ENCODE peak calls at places on chromosome 20, in five cellular contexts. One of them, this sample, is unnamed.

GRCh38 chr20:1819311-1820136 is 75.7 kb upstream of the SIRPA start:
- DNase-seq in PC-9: no peak
- DNase-seq in CD8-positive, alpha-beta T cell: no peak
- DNase-seq in right lobe of liver: no peak
- DNase-seq in left ventricle myocardium inferior: no peak
- DNase-seq in this sample: no peak

GRCh38 chr20:45842169-45842812 is 8.7 kb downstream of the SNX21 start:
- DNase-seq in PC-9: no peak
- DNase-seq in CD8-positive, alpha-beta T cell: no peak
- DNase-seq in right lobe of liver: no peak
- DNase-seq in left ventricle myocardium inferior: no peak
- DNase-seq in this sample: no peak

GRCh38 chr20:10619427-10619826 is 54.4 kb downstream of the JAG1 start:
- DNase-seq in PC-9: peak
- DNase-seq in CD8-positive, alpha-beta T cell: no peak
- DNase-seq in right lobe of liver: no peak
- DNase-seq in left ventricle myocardium inferior: no peak
- DNase-seq in this sample: peak

GRCh38 chr20:59627298-59627697 is 23.0 kb downstream of the PHACTR3 start:
- DNase-seq in PC-9: no peak
- DNase-seq in CD8-positive, alpha-beta T cell: no peak
- DNase-seq in right lobe of liver: no peak
- DNase-seq in left ventricle myocardium inferior: no peak
- DNase-seq in this sample: no peak

GRCh38 chr20:51176846-51177245 is 153.9 kb upstream of the KCNG1 start:
- DNase-seq in PC-9: no peak
- DNase-seq in CD8-positive, alpha-beta T cell: no peak
- DNase-seq in right lobe of liver: no peak
- DNase-seq in left ventricle myocardium inferior: no peak
- DNase-seq in this sample: no peak

GRCh38 chr20:49167811-49168507 is 20.2 kb downstream of the STAU1 start:
- DNase-seq in PC-9: no peak
- DNase-seq in CD8-positive, alpha-beta T cell: no peak
- DNase-seq in right lobe of liver: no peak
- DNase-seq in left ventricle myocardium inferior: no peak
- DNase-seq in this sample: no peak

GRCh38 chr20:44273231-44274215 is 26.4 kb downstream of the GDAP1L1 start:
- DNase-seq in PC-9: no peak
- DNase-seq in CD8-positive, alpha-beta T cell: no peak
- DNase-seq in right lobe of liver: no peak
- DNase-seq in left ventricle myocardium inferior: no peak
- DNase-seq in this sample: no peak

GRCh38 chr20:32965581-32966373 is 38.5 kb downstream of the SUN5 start:
- DNase-seq in PC-9: no peak
- DNase-seq in CD8-positive, alpha-beta T cell: no peak
- DNase-seq in right lobe of liver: no peak
- DNase-seq in left ventricle myocardium inferior: no peak
- DNase-seq in this sample: no peak

GRCh38 chr20:49573900-49574416 is 6.0 kb upstream of the PTGIS start:
- DNase-seq in PC-9: peak
- DNase-seq in CD8-positive, alpha-beta T cell: no peak
- DNase-seq in right lobe of liver: no peak
- DNase-seq in left ventricle myocardium inferior: no peak
- DNase-seq in this sample: no peak

GRCh38 chr20:32157611-32158010 is 48.1 kb downstream of the TM9SF4 start:
- DNase-seq in PC-9: no peak
- DNase-seq in CD8-positive, alpha-beta T cell: no peak
- DNase-seq in right lobe of liver: no peak
- DNase-seq in left ventricle myocardium inferior: no peak
- DNase-seq in this sample: no peak

GRCh38 chr20:37714973-37715657 is 21.3 kb downstream of the CTNNBL1 start:
- DNase-seq in PC-9: no peak
- DNase-seq in CD8-positive, alpha-beta T cell: no peak
- DNase-seq in right lobe of liver: no peak
- DNase-seq in left ventricle myocardium inferior: no peak
- DNase-seq in this sample: no peak

GRCh38 chr20:63943808-63944077 is 12.5 kb downstream of the UCKL1 start:
- DNase-seq in PC-9: no peak
- DNase-seq in CD8-positive, alpha-beta T cell: no peak
- DNase-seq in right lobe of liver: no peak
- DNase-seq in left ventricle myocardium inferior: no peak
- DNase-seq in this sample: no peak

GRCh38 chr20:18001131-18001921 is 32.5 kb downstream of the MGME1 start:
- DNase-seq in PC-9: peak
- DNase-seq in CD8-positive, alpha-beta T cell: no peak
- DNase-seq in right lobe of liver: peak
- DNase-seq in left ventricle myocardium inferior: peak
- DNase-seq in this sample: no peak
- H3K27ac ChIP-seq in PC-9: peak
- H3K27ac ChIP-seq in CD8-positive, alpha-beta T cell: no peak
- H3K27ac ChIP-seq in right lobe of liver: no peak
- H3K27ac ChIP-seq in left ventricle myocardium inferior: no peak
- H3K27ac ChIP-seq in this sample: no peak

GRCh38 chr20:5670137-5670536 is 80.1 kb upstream of the SHLD1 start:
- DNase-seq in PC-9: no peak
- DNase-seq in CD8-positive, alpha-beta T cell: no peak
- DNase-seq in right lobe of liver: no peak
- DNase-seq in left ventricle myocardium inferior: no peak
- DNase-seq in this sample: no peak

GRCh38 chr20:5677389-5677788 is 72.8 kb upstream of the SHLD1 start:
- DNase-seq in PC-9: no peak
- DNase-seq in CD8-positive, alpha-beta T cell: no peak
- DNase-seq in right lobe of liver: no peak
- DNase-seq in left ventricle myocardium inferior: no peak
- DNase-seq in this sample: no peak

GRCh38 chr20:5670874-5671273 is 79.3 kb upstream of the SHLD1 start:
- DNase-seq in PC-9: no peak
- DNase-seq in CD8-positive, alpha-beta T cell: no peak
- DNase-seq in right lobe of liver: no peak
- DNase-seq in left ventricle myocardium inferior: no peak
- DNase-seq in this sample: no peak

GRCh38 chr20:5675103-5676091 is 74.8 kb upstream of the SHLD1 start:
- DNase-seq in PC-9: peak
- DNase-seq in CD8-positive, alpha-beta T cell: no peak
- DNase-seq in right lobe of liver: no peak
- DNase-seq in left ventricle myocardium inferior: no peak
- DNase-seq in this sample: no peak

GRCh38 chr20:5674176-5674660 is 76.0 kb upstream of the SHLD1 start:
- DNase-seq in PC-9: peak
- DNase-seq in CD8-positive, alpha-beta T cell: no peak
- DNase-seq in right lobe of liver: no peak
- DNase-seq in left ventricle myocardium inferior: no peak
- DNase-seq in this sample: peak
- H3K27ac ChIP-seq in PC-9: peak
- H3K27ac ChIP-seq in CD8-positive, alpha-beta T cell: no peak
- H3K27ac ChIP-seq in right lobe of liver: no peak
- H3K27ac ChIP-seq in left ventricle myocardium inferior: no peak
- H3K27ac ChIP-seq in this sample: no peak

GRCh38 chr20:8587810-8588209 is 455.7 kb downstream of the PLCB1 start:
- DNase-seq in PC-9: no peak
- DNase-seq in CD8-positive, alpha-beta T cell: no peak
- DNase-seq in right lobe of liver: no peak
- DNase-seq in left ventricle myocardium inferior: no peak
- DNase-seq in this sample: no peak
- H3K27ac ChIP-seq in PC-9: no peak
- H3K27ac ChIP-seq in CD8-positive, alpha-beta T cell: no peak
- H3K27ac ChIP-seq in right lobe of liver: no peak
- H3K27ac ChIP-seq in left ventricle myocardium inferior: no peak
- H3K27ac ChIP-seq in this sample: no peak

DNA sequence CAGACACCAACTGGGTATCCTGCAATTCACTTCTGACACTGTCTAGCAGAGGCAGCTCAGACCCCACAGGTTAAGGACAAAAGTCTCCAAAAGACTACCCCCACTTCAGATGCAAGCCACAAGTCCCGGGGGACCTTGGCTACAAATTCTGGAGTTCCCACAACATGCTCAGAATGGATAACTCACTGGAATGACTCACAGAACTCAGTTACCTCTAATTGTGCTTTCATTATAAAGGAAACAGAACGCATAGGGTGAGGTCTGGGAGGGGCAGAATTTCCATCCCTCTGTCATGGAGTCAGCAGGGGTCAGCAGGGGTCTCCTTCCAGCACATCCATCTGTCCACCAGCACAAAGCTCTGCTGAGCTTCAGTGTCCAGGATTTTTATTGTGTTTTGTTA is 184.2 kb downstream of the CDH4 start:
- DNase-seq in PC-9: no peak
- DNase-seq in CD8-positive, alpha-beta T cell: no peak
- DNase-seq in right lobe of liver: no peak
- DNase-seq in left ventricle myocardium inferior: no peak
- DNase-seq in this sample: no peak
- H3K27ac ChIP-seq in PC-9: no peak
- H3K27ac ChIP-seq in CD8-positive, alpha-beta T cell: no peak
- H3K27ac ChIP-seq in right lobe of liver: no peak
- H3K27ac ChIP-seq in left ventricle myocardium inferior: no peak
- H3K27ac ChIP-seq in this sample: no peak

DNA sequence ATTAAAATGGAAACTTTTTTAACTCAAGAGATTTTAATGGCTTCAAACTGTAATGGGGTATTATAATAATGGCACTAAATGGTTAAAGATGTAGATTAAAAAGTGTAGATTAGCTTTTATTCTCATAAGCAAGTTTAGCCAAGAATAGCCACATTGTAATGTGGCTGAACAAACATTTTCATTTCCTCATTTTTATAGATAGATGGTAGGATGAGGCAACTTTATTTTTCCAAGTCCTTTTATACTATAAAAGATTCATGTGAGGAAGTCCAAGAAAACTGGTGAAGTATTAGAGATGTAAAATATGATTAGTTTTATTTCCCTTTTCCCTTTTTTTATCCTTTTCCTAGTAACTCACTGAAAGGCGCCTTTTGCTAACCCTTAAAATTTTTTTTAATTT is 88.8 kb downstream of the ATRN start:
- DNase-seq in PC-9: no peak
- DNase-seq in CD8-positive, alpha-beta T cell: no peak
- DNase-seq in right lobe of liver: no peak
- DNase-seq in left ventricle myocardium inferior: no peak
- DNase-seq in this sample: no peak
- H3K27ac ChIP-seq in PC-9: no peak
- H3K27ac ChIP-seq in CD8-positive, alpha-beta T cell: no peak
- H3K27ac ChIP-seq in right lobe of liver: no peak
- H3K27ac ChIP-seq in left ventricle myocardium inferior: no peak
- H3K27ac ChIP-seq in this sample: no peak

GRCh38 chr20:54002741-54003140 is 67.7 kb downstream of the BCAS1 start:
- DNase-seq in PC-9: no peak
- DNase-seq in CD8-positive, alpha-beta T cell: no peak
- DNase-seq in right lobe of liver: no peak
- DNase-seq in left ventricle myocardium inferior: no peak
- DNase-seq in this sample: no peak

GRCh38 chr20:54002056-54002575 is 68.3 kb downstream of the BCAS1 start:
- DNase-seq in PC-9: no peak
- DNase-seq in CD8-positive, alpha-beta T cell: no peak
- DNase-seq in right lobe of liver: no peak
- DNase-seq in left ventricle myocardium inferior: no peak
- DNase-seq in this sample: no peak

GRCh38 chr20:54000914-54001313 is 69.5 kb downstream of the BCAS1 start:
- DNase-seq in PC-9: no peak
- DNase-seq in CD8-positive, alpha-beta T cell: no peak
- DNase-seq in right lobe of liver: no peak
- DNase-seq in left ventricle myocardium inferior: no peak
- DNase-seq in this sample: no peak

GRCh38 chr20:54005524-54005923 is 64.9 kb downstream of the BCAS1 start:
- DNase-seq in PC-9: no peak
- DNase-seq in CD8-positive, alpha-beta T cell: no peak
- DNase-seq in right lobe of liver: no peak
- DNase-seq in left ventricle myocardium inferior: no peak
- DNase-seq in this sample: no peak

GRCh38 chr20:54004397-54004940 is 65.9 kb downstream of the BCAS1 start:
- DNase-seq in PC-9: no peak
- DNase-seq in CD8-positive, alpha-beta T cell: no peak
- DNase-seq in right lobe of liver: no peak
- DNase-seq in left ventricle myocardium inferior: no peak
- DNase-seq in this sample: no peak
- H3K27ac ChIP-seq in PC-9: no peak
- H3K27ac ChIP-seq in CD8-positive, alpha-beta T cell: no peak
- H3K27ac ChIP-seq in right lobe of liver: no peak
- H3K27ac ChIP-seq in left ventricle myocardium inferior: no peak
- H3K27ac ChIP-seq in this sample: no peak

DNA sequence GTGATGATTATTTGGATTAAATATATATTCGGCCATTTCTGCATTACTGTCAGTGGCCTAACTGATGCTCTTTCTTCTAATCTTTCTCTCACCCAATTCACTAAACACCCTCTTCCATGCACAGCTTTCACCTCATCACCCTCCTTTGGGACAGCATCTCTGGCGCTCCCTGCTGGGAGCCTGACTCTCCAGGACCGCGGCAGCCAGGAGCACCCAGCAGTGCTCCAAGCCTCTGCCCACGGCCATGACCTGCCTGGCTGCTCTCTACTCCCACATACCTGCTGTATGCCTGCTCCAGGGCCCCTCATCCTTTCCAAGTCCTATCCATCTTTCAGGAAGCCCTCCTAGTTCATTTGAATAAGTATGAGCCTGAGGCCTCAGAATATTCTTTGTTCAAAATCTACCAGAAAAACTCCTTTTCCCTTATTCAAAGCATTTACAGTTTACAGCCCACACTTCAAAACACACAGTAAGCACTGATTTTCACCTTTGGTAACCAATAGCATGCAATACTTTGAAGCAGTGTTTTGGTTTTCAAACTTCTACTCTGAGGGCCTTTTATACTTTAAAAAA is 15.2 kb downstream of the CTCFL start:
- DNase-seq in PC-9: no peak
- DNase-seq in CD8-positive, alpha-beta T cell: no peak
- DNase-seq in right lobe of liver: peak
- DNase-seq in left ventricle myocardium inferior: no peak
- DNase-seq in this sample: peak
- H3K27ac ChIP-seq in PC-9: no peak
- H3K27ac ChIP-seq in CD8-positive, alpha-beta T cell: no peak
- H3K27ac ChIP-seq in right lobe of liver: no peak
- H3K27ac ChIP-seq in left ventricle myocardium inferior: no peak
- H3K27ac ChIP-seq in this sample: no peak

GRCh38 chr20:23047738-23048214 is 1.7 kb downstream of the THBD start:
- DNase-seq in PC-9: no peak
- DNase-seq in CD8-positive, alpha-beta T cell: no peak
- DNase-seq in right lobe of liver: peak
- DNase-seq in left ventricle myocardium inferior: no peak
- DNase-seq in this sample: no peak

GRCh38 chr20:23046431-23046830 is 3.0 kb downstream of the THBD start:
- DNase-seq in PC-9: peak
- DNase-seq in CD8-positive, alpha-beta T cell: no peak
- DNase-seq in right lobe of liver: no peak
- DNase-seq in left ventricle myocardium inferior: no peak
- DNase-seq in this sample: no peak

GRCh38 chr20:23049201-23049932 is at the start of gene THBD:
- DNase-seq in PC-9: peak
- DNase-seq in CD8-positive, alpha-beta T cell: no peak
- DNase-seq in right lobe of liver: peak
- DNase-seq in left ventricle myocardium inferior: peak
- DNase-seq in this sample: no peak

GRCh38 chr20:23048283-23049200 is 930 bp downstream of the THBD start:
- DNase-seq in PC-9: no peak
- DNase-seq in CD8-positive, alpha-beta T cell: no peak
- DNase-seq in right lobe of liver: peak
- DNase-seq in left ventricle myocardium inferior: peak
- DNase-seq in this sample: no peak

GRCh38 chr20:23047001-23047737 is 2.3 kb downstream of the THBD start:
- DNase-seq in PC-9: peak
- DNase-seq in CD8-positive, alpha-beta T cell: no peak
- DNase-seq in right lobe of liver: no peak
- DNase-seq in left ventricle myocardium inferior: no peak
- DNase-seq in this sample: no peak
- H3K27ac ChIP-seq in PC-9: peak
- H3K27ac ChIP-seq in CD8-positive, alpha-beta T cell: no peak
- H3K27ac ChIP-seq in right lobe of liver: no peak
- H3K27ac ChIP-seq in left ventricle myocardium inferior: peak
- H3K27ac ChIP-seq in this sample: no peak

GRCh38 chr20:41138217-41138526 is 829 bp downstream of the PLCG1 start:
- DNase-seq in PC-9: no peak
- DNase-seq in CD8-positive, alpha-beta T cell: no peak
- DNase-seq in right lobe of liver: no peak
- DNase-seq in left ventricle myocardium inferior: no peak
- DNase-seq in this sample: no peak
- H3K27ac ChIP-seq in PC-9: no peak
- H3K27ac ChIP-seq in CD8-positive, alpha-beta T cell: peak
- H3K27ac ChIP-seq in right lobe of liver: peak
- H3K27ac ChIP-seq in left ventricle myocardium inferior: peak
- H3K27ac ChIP-seq in this sample: peak

This sample was measured in HCT116.